ENCODE peak calls at places on chromosomes 3 and 15, in six cellular contexts. One of them, this sample, is unnamed.

GRCh38 chr3:110413807-110414748 is 657.5 kb upstream of the NECTIN3 start:
- DNase-seq in astrocyte of the spinal cord: peak
- DNase-seq in neural crest cell: no peak
- DNase-seq in upper lobe of right lung: no peak
- DNase-seq in cardiac muscle cell: no peak
- DNase-seq in breast epithelium: no peak
- DNase-seq in this sample: no peak

GRCh38 chr15:73325191-73325980 is 43.4 kb downstream of the HCN4 start:
- DNase-seq in astrocyte of the spinal cord: no peak
- DNase-seq in neural crest cell: no peak
- DNase-seq in upper lobe of right lung: peak
- DNase-seq in cardiac muscle cell: no peak
- DNase-seq in breast epithelium: no peak
- DNase-seq in this sample: no peak

GRCh38 chr15:79522656-79523055 is 90.5 kb downstream of the MINAR1 start:
- DNase-seq in astrocyte of the spinal cord: no peak
- DNase-seq in neural crest cell: no peak
- DNase-seq in upper lobe of right lung: no peak
- DNase-seq in cardiac muscle cell: no peak
- DNase-seq in breast epithelium: no peak
- DNase-seq in this sample: no peak

GRCh38 chr15:91862891-91863520 is 9.5 kb downstream of the SLCO3A1 start:
- DNase-seq in astrocyte of the spinal cord: no peak
- DNase-seq in neural crest cell: no peak
- DNase-seq in upper lobe of right lung: no peak
- DNase-seq in cardiac muscle cell: no peak
- DNase-seq in breast epithelium: no peak
- DNase-seq in this sample: no peak

GRCh38 chr15:79675982-79676381 is 220.8 kb downstream of the MTHFS start:
- DNase-seq in astrocyte of the spinal cord: no peak
- DNase-seq in neural crest cell: no peak
- DNase-seq in upper lobe of right lung: no peak
- DNase-seq in cardiac muscle cell: no peak
- DNase-seq in breast epithelium: no peak
- DNase-seq in this sample: no peak

GRCh38 chr3:172848910-172849309 is 98.4 kb downstream of the ECT2 start:
- DNase-seq in astrocyte of the spinal cord: peak
- DNase-seq in neural crest cell: no peak
- DNase-seq in upper lobe of right lung: no peak
- DNase-seq in cardiac muscle cell: no peak
- DNase-seq in breast epithelium: no peak
- DNase-seq in this sample: no peak

GRCh38 chr15:74328331-74329056 is 39.0 kb downstream of the CYP11A1 start:
- DNase-seq in astrocyte of the spinal cord: no peak
- DNase-seq in neural crest cell: no peak
- DNase-seq in upper lobe of right lung: no peak
- DNase-seq in cardiac muscle cell: no peak
- DNase-seq in breast epithelium: no peak
- DNase-seq in this sample: no peak

GRCh38 chr15:97490429-97490828 is 470.1 kb upstream of the ARRDC4 start:
- DNase-seq in astrocyte of the spinal cord: no peak
- DNase-seq in neural crest cell: no peak
- DNase-seq in upper lobe of right lung: no peak
- DNase-seq in cardiac muscle cell: no peak
- DNase-seq in breast epithelium: no peak
- DNase-seq in this sample: no peak

GRCh38 chr3:70933105-70933810 is 620.8 kb upstream of the MDFIC2 start:
- DNase-seq in astrocyte of the spinal cord: no peak
- DNase-seq in neural crest cell: no peak
- DNase-seq in upper lobe of right lung: no peak
- DNase-seq in cardiac muscle cell: no peak
- DNase-seq in breast epithelium: no peak
- DNase-seq in this sample: no peak

GRCh38 chr15:36557364-36557763 is 22.1 kb upstream of the CDIN1 start:
- DNase-seq in astrocyte of the spinal cord: no peak
- DNase-seq in neural crest cell: no peak
- DNase-seq in upper lobe of right lung: no peak
- DNase-seq in cardiac muscle cell: no peak
- DNase-seq in breast epithelium: no peak
- DNase-seq in this sample: no peak
- TF ChIP-seq CTCF in astrocyte of the spinal cord: no peak
- TF ChIP-seq CTCF in neural crest cell: no peak
- TF ChIP-seq CTCF in upper lobe of right lung: no peak
- TF ChIP-seq CTCF in cardiac muscle cell: no peak
- TF ChIP-seq CTCF in breast epithelium: no peak
- TF ChIP-seq CTCF in this sample: no peak

GRCh38 chr3:1082024-1082633 is 10.7 kb upstream of the CNTN6 start:
- DNase-seq in astrocyte of the spinal cord: peak
- DNase-seq in neural crest cell: peak
- DNase-seq in upper lobe of right lung: no peak
- DNase-seq in cardiac muscle cell: peak
- DNase-seq in breast epithelium: peak
- DNase-seq in this sample: peak
- TF ChIP-seq CTCF in astrocyte of the spinal cord: peak
- TF ChIP-seq CTCF in neural crest cell: peak
- TF ChIP-seq CTCF in upper lobe of right lung: peak
- TF ChIP-seq CTCF in cardiac muscle cell: peak
- TF ChIP-seq CTCF in breast epithelium: peak
- TF ChIP-seq CTCF in this sample: peak

GRCh38 chr15:98903377-98904018 is 104.1 kb downstream of the PGPEP1L start:
- DNase-seq in astrocyte of the spinal cord: peak
- DNase-seq in neural crest cell: no peak
- DNase-seq in upper lobe of right lung: no peak
- DNase-seq in cardiac muscle cell: no peak
- DNase-seq in breast epithelium: no peak
- DNase-seq in this sample: no peak

GRCh38 chr15:98901438-98901837 is 106.2 kb downstream of the PGPEP1L start:
- DNase-seq in astrocyte of the spinal cord: no peak
- DNase-seq in neural crest cell: no peak
- DNase-seq in upper lobe of right lung: no peak
- DNase-seq in cardiac muscle cell: no peak
- DNase-seq in breast epithelium: no peak
- DNase-seq in this sample: no peak

GRCh38 chr15:98899266-98900021 is 108.1 kb downstream of the PGPEP1L start:
- DNase-seq in astrocyte of the spinal cord: no peak
- DNase-seq in neural crest cell: no peak
- DNase-seq in upper lobe of right lung: no peak
- DNase-seq in cardiac muscle cell: no peak
- DNase-seq in breast epithelium: no peak
- DNase-seq in this sample: no peak

GRCh38 chr15:98898122-98898521 is 109.5 kb downstream of the PGPEP1L start:
- DNase-seq in astrocyte of the spinal cord: no peak
- DNase-seq in neural crest cell: no peak
- DNase-seq in upper lobe of right lung: no peak
- DNase-seq in cardiac muscle cell: no peak
- DNase-seq in breast epithelium: no peak
- DNase-seq in this sample: no peak

DNA sequence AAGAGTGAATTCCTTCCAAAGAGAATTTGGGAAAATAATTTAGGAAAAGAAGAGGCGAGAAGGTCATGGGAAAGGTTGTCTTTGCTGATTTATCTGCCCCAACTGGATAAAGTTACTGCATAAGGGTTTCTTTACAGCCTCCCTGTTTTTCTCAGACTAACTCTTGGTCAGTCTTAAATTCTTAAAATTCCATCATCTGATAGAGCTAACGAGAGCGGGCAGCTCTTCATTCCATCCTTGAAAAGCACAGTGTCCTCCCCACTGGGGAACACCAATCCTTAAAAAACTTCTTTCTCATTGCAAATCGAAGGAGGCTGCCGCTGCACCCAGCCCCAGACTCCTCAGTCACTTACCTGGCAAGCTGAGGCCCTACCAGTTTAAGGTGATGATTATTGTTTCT is 107.2 kb downstream of the PGPEP1L start:
- DNase-seq in astrocyte of the spinal cord: peak
- DNase-seq in neural crest cell: no peak
- DNase-seq in upper lobe of right lung: no peak
- DNase-seq in cardiac muscle cell: peak
- DNase-seq in breast epithelium: no peak
- DNase-seq in this sample: no peak
- TF ChIP-seq CTCF in astrocyte of the spinal cord: no peak
- TF ChIP-seq CTCF in neural crest cell: no peak
- TF ChIP-seq CTCF in upper lobe of right lung: no peak
- TF ChIP-seq CTCF in cardiac muscle cell: no peak
- TF ChIP-seq CTCF in breast epithelium: no peak
- TF ChIP-seq CTCF in this sample: no peak

DNA sequence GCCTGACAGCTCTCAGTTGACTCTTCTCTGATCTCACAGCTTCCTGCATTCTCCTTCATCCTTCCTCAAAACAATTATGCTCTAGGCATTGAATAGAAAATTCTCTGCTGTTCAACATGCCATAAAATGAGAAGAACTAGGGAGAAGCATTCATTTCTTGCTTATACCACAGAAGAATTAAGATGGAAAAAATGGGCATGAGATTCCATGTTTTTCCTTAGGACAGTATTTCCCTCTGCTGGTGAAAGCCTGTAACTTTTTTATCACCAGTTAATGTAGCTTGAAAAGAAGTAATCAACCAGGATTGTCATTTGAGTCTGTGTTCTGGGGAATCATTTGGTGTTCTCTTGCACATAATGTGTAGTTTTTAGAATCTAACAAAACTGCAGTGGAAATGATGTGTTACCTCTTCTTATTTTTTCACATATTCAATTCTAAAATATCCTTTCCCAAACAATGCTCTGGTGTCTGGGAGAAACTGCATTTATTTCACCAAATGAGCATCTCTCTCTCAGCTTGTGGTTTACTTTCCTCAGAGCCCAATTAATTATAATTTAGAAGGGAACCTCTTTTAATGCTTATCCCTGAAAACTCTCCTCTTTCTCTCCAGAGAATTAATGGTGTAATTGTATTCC is 92.8 kb upstream of the DCBLD2 start:
- DNase-seq in astrocyte of the spinal cord: peak
- DNase-seq in neural crest cell: no peak
- DNase-seq in upper lobe of right lung: no peak
- DNase-seq in cardiac muscle cell: peak
- DNase-seq in breast epithelium: no peak
- DNase-seq in this sample: no peak
- TF ChIP-seq CTCF in astrocyte of the spinal cord: peak
- TF ChIP-seq CTCF in neural crest cell: peak
- TF ChIP-seq CTCF in upper lobe of right lung: peak
- TF ChIP-seq CTCF in cardiac muscle cell: peak
- TF ChIP-seq CTCF in breast epithelium: peak
- TF ChIP-seq CTCF in this sample: peak

GRCh38 chr15:31266712-31267111 is 59.9 kb upstream of the KLF13 start:
- DNase-seq in astrocyte of the spinal cord: no peak
- DNase-seq in neural crest cell: no peak
- DNase-seq in upper lobe of right lung: no peak
- DNase-seq in cardiac muscle cell: no peak
- DNase-seq in breast epithelium: peak
- DNase-seq in this sample: peak

GRCh38 chr15:31267161-31268107 is 59.2 kb upstream of the KLF13 start:
- DNase-seq in astrocyte of the spinal cord: no peak
- DNase-seq in neural crest cell: no peak
- DNase-seq in upper lobe of right lung: peak
- DNase-seq in cardiac muscle cell: no peak
- DNase-seq in breast epithelium: peak
- DNase-seq in this sample: no peak

GRCh38 chr15:31264534-31265089 is 62.0 kb upstream of the KLF13 start:
- DNase-seq in astrocyte of the spinal cord: no peak
- DNase-seq in neural crest cell: no peak
- DNase-seq in upper lobe of right lung: peak
- DNase-seq in cardiac muscle cell: no peak
- DNase-seq in breast epithelium: peak
- DNase-seq in this sample: no peak

GRCh38 chr15:31265090-31265870 is 61.4 kb upstream of the KLF13 start:
- DNase-seq in astrocyte of the spinal cord: no peak
- DNase-seq in neural crest cell: no peak
- DNase-seq in upper lobe of right lung: peak
- DNase-seq in cardiac muscle cell: peak
- DNase-seq in breast epithelium: peak
- DNase-seq in this sample: peak

GRCh38 chr15:31265871-31266711 is 60.5 kb upstream of the KLF13 start:
- DNase-seq in astrocyte of the spinal cord: no peak
- DNase-seq in neural crest cell: no peak
- DNase-seq in upper lobe of right lung: peak
- DNase-seq in cardiac muscle cell: no peak
- DNase-seq in breast epithelium: peak
- DNase-seq in this sample: peak
- TF ChIP-seq CTCF in astrocyte of the spinal cord: no peak
- TF ChIP-seq CTCF in neural crest cell: no peak
- TF ChIP-seq CTCF in upper lobe of right lung: no peak
- TF ChIP-seq CTCF in cardiac muscle cell: no peak
- TF ChIP-seq CTCF in breast epithelium: no peak
- TF ChIP-seq CTCF in this sample: no peak

DNA sequence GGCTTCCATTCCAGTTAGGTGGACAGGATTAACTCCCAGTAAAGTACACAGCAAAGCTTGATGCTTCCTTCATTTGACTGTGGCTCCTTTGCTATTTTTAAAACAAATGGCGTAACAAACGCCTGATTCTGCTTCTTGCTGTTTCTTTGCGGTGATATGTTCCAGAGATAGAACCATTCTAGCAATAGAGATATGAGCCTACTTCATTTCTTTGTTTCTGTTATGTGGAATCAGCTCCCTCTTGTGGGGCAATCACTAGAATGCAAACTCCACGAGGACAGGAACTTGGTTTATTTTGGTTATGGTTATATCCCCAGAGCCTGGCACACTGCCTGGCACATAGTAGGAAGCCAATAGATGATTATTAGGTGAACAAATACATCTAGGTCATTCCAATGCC is 122.6 kb upstream of the SLC6A11 start:
- DNase-seq in astrocyte of the spinal cord: no peak
- DNase-seq in neural crest cell: no peak
- DNase-seq in upper lobe of right lung: no peak
- DNase-seq in cardiac muscle cell: no peak
- DNase-seq in breast epithelium: no peak
- DNase-seq in this sample: no peak
- TF ChIP-seq CTCF in astrocyte of the spinal cord: peak
- TF ChIP-seq CTCF in neural crest cell: no peak
- TF ChIP-seq CTCF in upper lobe of right lung: no peak
- TF ChIP-seq CTCF in cardiac muscle cell: peak
- TF ChIP-seq CTCF in breast epithelium: no peak
- TF ChIP-seq CTCF in this sample: no peak

GRCh38 chr15:96321422-96322391 is 8.8 kb upstream of the NR2F2 start:
- DNase-seq in astrocyte of the spinal cord: peak
- DNase-seq in neural crest cell: peak
- DNase-seq in upper lobe of right lung: peak
- DNase-seq in cardiac muscle cell: no peak
- DNase-seq in breast epithelium: no peak
- DNase-seq in this sample: no peak
- TF ChIP-seq CTCF in astrocyte of the spinal cord: peak
- TF ChIP-seq CTCF in neural crest cell: no peak
- TF ChIP-seq CTCF in upper lobe of right lung: peak
- TF ChIP-seq CTCF in cardiac muscle cell: peak
- TF ChIP-seq CTCF in breast epithelium: no peak
- TF ChIP-seq CTCF in this sample: no peak